ENCODE peak calls at places on chromosome 20, in four cellular contexts. G is K562, V is GM12878, D is HepG2. P is an unnamed sample.

GRCh38 chr20:36555248-36555647 is 13.9 kb downstream of the MYL9 start:
- DNase-seq in G (no peak), V (no peak), D (no peak), P (no peak)

GRCh38 chr20:56359212-56360132 is 698 bp downstream of the FAM210B start:
- DNase-seq in G (peak), V (no peak), D (peak), P (peak)

GRCh38 chr20:946826-947225 is 30.7 kb upstream of the ANGPT4 start:
- DNase-seq in G (no peak), V (no peak), D (no peak), P (no peak)

GRCh38 chr20:40606660-40607059 is 82.4 kb downstream of the MAFB start:
- DNase-seq in G (no peak), V (no peak), D (no peak), P (no peak)

GRCh38 chr20:43140719-43141118 is 49.0 kb downstream of the PTPRT start:
- DNase-seq in G (no peak), V (no peak), D (no peak), P (no peak)

GRCh38 chr20:58623579-58624473 is 27.3 kb upstream of the STX16 start:
- DNase-seq in G (peak), V (no peak), D (peak), P (no peak)

GRCh38 chr20:48194578-48194977 is 409.3 kb upstream of the SULF2 start:
- DNase-seq in G (no peak), V (no peak), D (no peak), P (no peak)

GRCh38 chr20:39893013-39893685 is 795.9 kb downstream of the MAFB start:
- DNase-seq in G (no peak), V (no peak), D (no peak), P (no peak)

GRCh38 chr20:29873946-29874345 is 1383.5 kb upstream of the DEFB115 start:
- DNase-seq in G (no peak), V (no peak), D (no peak), P (peak)

GRCh38 chr20:10524034-10524476 is 89.0 kb downstream of the SLX4IP start:
- DNase-seq in G (no peak), V (no peak), D (no peak), P (peak)

GRCh38 chr20:21719592-21720214 is 14.2 kb downstream of the PAX1 start:
- DNase-seq in G (peak), V (peak), D (peak), P (peak)

GRCh38 chr20:8303651-8304050 is 171.6 kb downstream of the PLCB1 start:
- DNase-seq in G (no peak), V (no peak), D (no peak), P (no peak)

GRCh38 chr20:8309638-8310037 is 177.6 kb downstream of the PLCB1 start:
- DNase-seq in G (no peak), V (no peak), D (no peak), P (no peak)

GRCh38 chr20:8305449-8305978 is 173.4 kb downstream of the PLCB1 start:
- DNase-seq in G (peak), V (peak), D (peak), P (peak)

GRCh38 chr20:8304124-8304800 is 172.2 kb downstream of the PLCB1 start:
- DNase-seq in G (no peak), V (no peak), D (no peak), P (no peak)

GRCh38 chr20:8306916-8307315 is 174.8 kb downstream of the PLCB1 start:
- DNase-seq in G (no peak), V (no peak), D (no peak), P (no peak)
- TF ChIP-seq CBFB in G (no peak), V (no peak), D (no peak), P (no peak)

DNA sequence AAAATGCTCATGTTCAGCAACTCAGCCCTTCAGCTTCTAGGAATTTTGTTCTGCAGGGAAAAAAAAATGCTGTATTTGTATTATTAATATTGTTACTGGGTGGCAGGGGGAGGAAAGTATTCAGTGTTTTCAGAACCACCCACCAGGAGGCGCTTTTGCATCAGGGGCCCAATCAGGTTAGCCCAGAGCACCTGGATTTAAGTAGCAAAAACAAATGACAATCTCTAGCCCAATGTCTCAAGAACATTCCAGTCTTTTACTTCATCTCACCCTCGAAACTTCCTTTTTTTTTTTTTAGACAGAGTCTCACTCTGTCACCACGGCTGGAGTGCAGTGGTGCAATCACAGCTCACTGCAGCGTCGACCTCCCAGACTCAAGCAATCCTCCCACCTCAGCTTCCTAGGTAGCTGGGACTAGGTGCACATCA is 635 bp upstream of the C20orf203 start:
- DNase-seq in G (peak), V (no peak), D (peak), P (peak)
- TF ChIP-seq SP1 in G (no peak), V (no peak), D (no peak), P (no peak)

GRCh38 chr20:51195419-51195901 is 172.6 kb upstream of the KCNG1 start:
- DNase-seq in G (no peak), V (no peak), D (no peak), P (no peak)
- TF ChIP-seq CBFB in G (no peak), V (no peak), D (no peak), P (no peak)

DNA sequence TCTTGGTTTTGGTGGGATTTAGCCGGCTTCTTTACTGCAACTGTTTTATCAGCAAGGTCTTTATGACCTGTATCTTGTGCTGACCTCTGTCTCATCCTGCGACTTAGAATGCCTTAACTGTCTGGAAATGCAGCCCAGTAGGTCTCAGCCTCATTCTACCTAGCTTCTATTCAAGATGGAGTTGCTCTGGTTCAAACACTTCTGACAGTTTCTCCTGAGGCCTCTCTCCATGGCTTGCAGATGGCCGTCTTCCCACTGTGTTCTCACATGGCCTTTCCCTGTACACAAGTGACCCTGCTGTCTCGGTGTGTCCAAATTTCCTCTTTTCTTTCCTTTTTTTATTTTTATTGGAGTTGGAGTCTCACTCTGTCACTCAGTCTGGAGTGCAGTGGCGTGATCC is 4.2 kb upstream of the CCM2L start:
- DNase-seq in G (no peak), V (no peak), D (no peak), P (no peak)
- TF ChIP-seq SP1 in G (no peak), V (no peak), D (no peak), P (no peak)

GRCh38 chr20:34871966-34872603 is 571 bp downstream of the GGT7 start:
- DNase-seq in G (no peak), V (no peak), D (no peak), P (no peak)

GRCh38 chr20:34873583-34874093 is 982 bp upstream of the GGT7 start:
- DNase-seq in G (no peak), V (no peak), D (no peak), P (no peak)

GRCh38 chr20:34875657-34876160 is 703 bp upstream of the ACSS2 start:
- DNase-seq in G (no peak), V (no peak), D (no peak), P (no peak)

GRCh38 chr20:34872604-34873224 is at the start of gene GGT7:
- DNase-seq in G (peak), V (peak), D (peak), P (peak)

DNA sequence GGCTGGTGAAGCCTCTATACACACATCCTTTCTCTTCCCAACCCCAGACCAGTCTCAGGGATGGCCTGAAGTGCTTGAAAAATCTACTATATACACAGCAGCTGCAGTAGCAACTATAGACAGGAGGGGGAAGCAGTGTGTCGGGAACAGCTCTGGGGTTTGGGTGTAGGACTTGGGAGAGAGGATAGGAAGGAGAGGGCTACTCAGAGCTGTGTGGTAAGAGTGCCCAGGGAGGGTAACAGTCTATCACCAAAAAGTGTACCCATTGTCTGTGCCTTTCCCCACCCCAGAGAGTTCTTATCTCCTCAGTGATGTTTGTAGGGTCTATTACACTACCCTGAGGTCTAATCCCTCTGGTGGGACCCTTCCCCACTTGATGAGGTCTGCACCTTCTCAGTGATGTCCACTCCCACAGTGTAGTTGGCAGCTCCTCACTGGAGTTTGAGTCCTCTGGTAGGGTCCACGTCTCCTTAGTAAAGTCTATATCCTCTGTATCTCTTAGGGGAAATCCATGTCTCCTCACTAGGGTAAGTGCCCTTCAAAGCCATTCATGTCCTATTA is 1.5 kb upstream of the GGT7 start:
- DNase-seq in G (peak), V (peak), D (peak), P (peak)
- TF ChIP-seq CBFB in G (no peak), V (no peak), D (no peak), P (no peak)

GRCh38 chr20:50506270-50506579 is 4.0 kb upstream of the PTPN1 start:
- DNase-seq in G (no peak), V (no peak), D (no peak), P (peak)
- TF ChIP-seq SP1 in G (no peak), V (no peak), D (no peak), P (no peak)

GRCh38 chr20:49701916-49702315 is 11.8 kb downstream of the B4GALT5 start:
- DNase-seq in G (no peak), V (no peak), D (no peak), P (no peak)

GRCh38 chr20:49701313-49701731 is 12.4 kb downstream of the B4GALT5 start:
- DNase-seq in G (no peak), V (no peak), D (no peak), P (no peak)

GRCh38 chr20:49706548-49707517 is 6.8 kb downstream of the B4GALT5 start:
- DNase-seq in G (no peak), V (no peak), D (no peak), P (no peak)

GRCh38 chr20:49705358-49705757 is 8.3 kb downstream of the B4GALT5 start:
- DNase-seq in G (no peak), V (peak), D (no peak), P (no peak)

DNA sequence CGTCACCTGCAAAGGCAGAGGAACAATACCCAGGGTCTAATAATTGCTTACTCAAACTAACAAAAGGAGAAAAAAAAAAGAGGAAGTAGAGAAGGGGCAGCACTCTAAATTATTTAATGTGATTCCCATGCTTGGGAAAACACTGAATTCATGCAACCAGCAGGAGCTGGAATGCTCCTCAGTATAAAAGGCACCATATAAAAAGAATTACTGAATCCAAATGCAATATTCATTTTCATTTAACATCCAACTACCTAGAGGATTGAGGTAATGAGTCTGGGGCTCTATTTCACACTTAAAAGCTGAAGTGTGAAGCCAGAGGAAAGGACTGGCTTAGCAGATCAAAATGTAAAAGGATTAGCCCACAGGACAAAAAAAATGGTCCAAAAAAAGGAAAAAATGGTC is 8.7 kb downstream of the B4GALT5 start:
- DNase-seq in G (no peak), V (no peak), D (no peak), P (no peak)
- TF ChIP-seq CBFB in G (no peak), V (no peak), D (no peak), P (no peak)

GRCh38 chr20:22931653-22932052 is 103.5 kb upstream of the SSTR4 start:
- DNase-seq in G (no peak), V (no peak), D (peak), P (no peak)

GRCh38 chr20:22929661-22930060 is 105.5 kb upstream of the SSTR4 start:
- DNase-seq in G (no peak), V (no peak), D (no peak), P (no peak)

GRCh38 chr20:22925613-22925983 is 109.5 kb upstream of the SSTR4 start:
- DNase-seq in G (no peak), V (no peak), D (no peak), P (no peak)

GRCh38 chr20:22927537-22927936 is 107.6 kb upstream of the SSTR4 start:
- DNase-seq in G (no peak), V (no peak), D (no peak), P (no peak)

GRCh38 chr20:22928679-22929078 is 106.4 kb upstream of the SSTR4 start:
- DNase-seq in G (peak), V (no peak), D (no peak), P (no peak)
- TF ChIP-seq SP1 in G (no peak), V (no peak), D (no peak), P (no peak)